ENCODE peak calls at places on chromosomes 7 and 10, in seven cellular contexts. K is mammary epithelial cell, P is HepG2, M is MM.1S, O is hepatocyte, W is H1, R is K562. Q is an unnamed sample.

GRCh38 chr10:6382081-6382480 is 179.3 kb downstream of the PFKFB3 start:
- DNase-seq in O (no peak), R (no peak), P (no peak), K (no peak), W (no peak), M (peak), Q (no peak)

GRCh38 chr7:99805641-99806040 is 21.7 kb upstream of the CYP3A4 start:
- DNase-seq in K (no peak), O (no peak), R (no peak), P (no peak), M (no peak), W (no peak), Q (no peak)

GRCh38 chr7:114885836-114886235 is 36.1 kb upstream of the MDFIC start:
- DNase-seq in K (peak), W (no peak), P (no peak), O (no peak), R (no peak), M (no peak), Q (no peak)

GRCh38 chr7:31134246-31135188 is 82.4 kb downstream of the ADCYAP1R1 start:
- DNase-seq in P (peak), M (peak), W (peak), K (peak), O (peak), R (peak), Q (peak)

GRCh38 chr7:74217455-74218342 is 7.9 kb downstream of the LAT2 start:
- DNase-seq in K (no peak), W (no peak), P (no peak), M (no peak), R (no peak), O (no peak), Q (no peak)

GRCh38 chr10:96324447-96324846 is 20.2 kb downstream of the DNTT start:
- DNase-seq in P (no peak), O (no peak), W (no peak), M (no peak), R (no peak), K (no peak), Q (no peak)

GRCh38 chr7:142188846-142189245 is 69.0 kb downstream of the PRSS58 start:
- DNase-seq in M (peak), R (no peak), K (peak), O (no peak), W (no peak), P (peak), Q (no peak)

GRCh38 chr7:66099232-66099550 is 15.5 kb upstream of the CRCP start:
- DNase-seq in P (no peak), M (no peak), O (no peak), R (no peak), K (no peak), W (no peak), Q (no peak)

GRCh38 chr7:101164071-101164840 is 1.1 kb downstream of the VGF start:
- DNase-seq in O (peak), P (no peak), M (no peak), W (no peak), K (peak), R (peak), Q (peak)

GRCh38 chr7:51133992-51134391 is 182.6 kb downstream of the COBL start:
- DNase-seq in P (no peak), O (no peak), M (no peak), W (no peak), R (no peak), K (no peak), Q (no peak)

GRCh38 chr10:60417024-60417423 is 27.3 kb upstream of the ANK3 start:
- DNase-seq in W (no peak), M (no peak), R (no peak), O (peak), K (no peak), P (no peak), Q (no peak)

GRCh38 chr10:95756061-95756751 is at the start of gene ENTPD1:
- DNase-seq in P (no peak), K (no peak), O (no peak), W (no peak), M (no peak), R (no peak), Q (no peak)

GRCh38 chr7:51138121-51139085 is 178.2 kb downstream of the COBL start:
- DNase-seq in R (no peak), O (no peak), K (no peak), W (no peak), P (no peak), M (no peak), Q (no peak)

GRCh38 chr7:30633223-30633622 is 38.5 kb downstream of the GARS1 start:
- DNase-seq in K (no peak), W (no peak), O (no peak), M (no peak), P (no peak), R (no peak), Q (no peak)

GRCh38 chr10:77943086-77943901 is 16.7 kb upstream of the DLG5 start:
- DNase-seq in M (no peak), O (peak), W (no peak), K (peak), R (no peak), P (peak), Q (peak)

GRCh38 chr7:157464111-157464970 is 127.5 kb downstream of the DNAJB6 start:
- DNase-seq in M (no peak), R (no peak), K (no peak), O (no peak), P (no peak), W (no peak), Q (no peak)

GRCh38 chr10:118840776-118841468 is 86.2 kb upstream of the CACUL1 start:
- DNase-seq in P (no peak), K (no peak), M (no peak), R (no peak), O (no peak), W (no peak), Q (no peak)

GRCh38 chr10:93346712-93347111 is 135.4 kb downstream of the MYOF start:
- DNase-seq in W (peak), M (no peak), P (no peak), K (no peak), O (no peak), R (no peak), Q (no peak)

GRCh38 chr7:155681663-155682062 is 37.2 kb downstream of the RBM33 start:
- DNase-seq in P (no peak), R (no peak), K (no peak), O (no peak), M (no peak), W (no peak), Q (no peak)

GRCh38 chr10:17348111-17349008 is 106.0 kb downstream of the ST8SIA6 start:
- DNase-seq in P (no peak), M (no peak), W (no peak), K (peak), R (peak), O (peak), Q (peak)

GRCh38 chr10:5924889-5925288 is 34.8 kb downstream of the FBH1 start:
- DNase-seq in K (no peak), O (no peak), M (no peak), R (no peak), W (no peak), P (no peak), Q (no peak)

GRCh38 chr7:6718124-6718523 is 11.4 kb upstream of the ZNF12 start:
- DNase-seq in R (no peak), W (no peak), P (no peak), K (no peak), O (no peak), M (no peak), Q (no peak)

GRCh38 chr7:33248663-33249062 is 119.3 kb downstream of the BBS9 start:
- DNase-seq in P (peak), R (no peak), W (no peak), M (no peak), O (no peak), K (no peak), Q (no peak)

GRCh38 chr7:31710171-31710570 is 23.2 kb downstream of the PPP1R17 start:
- DNase-seq in K (no peak), P (no peak), M (no peak), O (no peak), W (peak), R (no peak), Q (peak)

GRCh38 chr7:117323877-117324699 is 1.2 kb upstream of the WNT2 start:
- DNase-seq in R (no peak), O (peak), W (no peak), M (no peak), K (peak), P (no peak), Q (peak)

GRCh38 chr7:134520130-134520529 is 7.2 kb upstream of the AKR1B10 start:
- DNase-seq in O (no peak), P (no peak), K (no peak), R (no peak), M (no peak), W (no peak), Q (no peak)

GRCh38 chr7:133530682-133531081 is 277.8 kb downstream of the EXOC4 start:
- DNase-seq in P (no peak), W (no peak), K (no peak), R (no peak), O (peak), M (no peak), Q (no peak)

GRCh38 chr10:112187527-112187926 is 4.0 kb upstream of the GPAM start:
- DNase-seq in O (no peak), K (no peak), P (no peak), M (no peak), R (no peak), W (no peak), Q (no peak)

GRCh38 chr7:129569811-129570215 is 41.7 kb upstream of the NRF1 start:
- DNase-seq in P (peak), K (peak), W (no peak), R (no peak), O (peak), M (no peak), Q (peak)

GRCh38 chr7:106170216-106170615 is 58.1 kb upstream of the SYPL1 start:
- DNase-seq in K (no peak), O (no peak), W (no peak), M (no peak), R (no peak), P (no peak), Q (no peak)

GRCh38 chr7:133602291-133602690 is 349.4 kb downstream of the EXOC4 start:
- DNase-seq in R (no peak), K (peak), P (no peak), W (no peak), O (no peak), M (peak), Q (no peak)

GRCh38 chr7:47258798-47259197 is 323.1 kb downstream of the TNS3 start:
- DNase-seq in K (peak), W (no peak), O (no peak), P (no peak), R (no peak), M (no peak), Q (no peak)

GRCh38 chr7:87833130-87833529 is 43.0 kb downstream of the SLC25A40 start:
- DNase-seq in K (no peak), M (no peak), W (no peak), P (no peak), O (no peak), R (no peak), Q (no peak)

GRCh38 chr7:149681274-149681673 is 92.1 kb downstream of the ZNF467 start:
- DNase-seq in M (no peak), R (no peak), K (no peak), O (no peak), W (no peak), P (no peak), Q (no peak)

GRCh38 chr10:12387561-12388210 is 38.3 kb downstream of the CAMK1D start:
- DNase-seq in O (no peak), K (no peak), R (no peak), P (no peak), W (no peak), M (no peak), Q (no peak)

GRCh38 chr7:112573302-112574039 is 92.7 kb downstream of the LSMEM1 start:
- DNase-seq in W (no peak), K (no peak), O (no peak), P (no peak), M (no peak), R (peak), Q (no peak)

GRCh38 chr10:112754001-112754411 is 196.0 kb upstream of the TCF7L2 start:
- DNase-seq in K (peak), M (no peak), R (no peak), O (no peak), P (no peak), W (no peak), Q (no peak)

GRCh38 chr7:74656421-74656910 is 1.1 kb upstream of the GTF2I start:
- DNase-seq in O (peak), K (peak), W (no peak), P (peak), R (peak), M (peak), Q (peak)

GRCh38 chr10:86399879-86400704 is 33.5 kb upstream of the GRID1 start:
- DNase-seq in M (peak), O (peak), P (peak), W (peak), R (peak), K (peak), Q (peak)
- TF ChIP-seq CTCF in M (peak), O (peak), P (peak), W (peak), R (peak), K (peak), Q (peak)

DNA sequence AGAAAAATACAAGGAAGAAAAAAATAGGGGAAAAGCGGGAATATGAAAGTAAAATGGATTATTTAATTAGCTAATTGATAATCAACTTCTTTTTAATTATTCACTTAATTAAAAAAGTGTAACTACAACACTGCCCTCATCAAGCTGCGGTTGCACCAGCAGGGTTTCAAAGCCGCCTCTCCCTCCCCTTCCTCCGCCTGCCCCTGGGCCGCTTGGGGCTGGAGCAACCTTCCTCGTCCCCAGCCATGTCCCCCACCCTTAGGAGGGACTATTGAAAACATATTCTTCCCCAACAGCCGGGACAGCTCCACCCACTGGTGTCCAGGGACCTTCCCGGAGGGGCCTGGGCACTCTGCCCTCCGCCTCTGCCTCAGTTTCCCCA is 15.4 kb downstream of the UNCX start:
- DNase-seq in K (no peak), O (no peak), P (no peak), R (no peak), W (no peak), M (no peak), Q (no peak)
- TF ChIP-seq EZH2 in K (no peak), O (peak), P (no peak), R (no peak), W (no peak), M (no peak), Q (no peak)

GRCh38 chr7:134029-134428 is 58.3 kb upstream of the FAM20C start:
- DNase-seq in M (no peak), W (no peak), O (no peak), P (no peak), K (no peak), R (no peak), Q (no peak)

GRCh38 chr7:132899-133298 is 59.5 kb upstream of the FAM20C start:
- DNase-seq in R (no peak), K (no peak), O (no peak), P (no peak), M (no peak), W (no peak), Q (no peak)

GRCh38 chr7:132095-132482 is 60.3 kb upstream of the FAM20C start:
- DNase-seq in P (no peak), K (no peak), R (no peak), M (no peak), O (peak), W (no peak), Q (no peak)

GRCh38 chr7:134541-134940 is 57.8 kb upstream of the FAM20C start:
- DNase-seq in P (no peak), M (no peak), R (no peak), O (no peak), W (no peak), K (no peak), Q (no peak)

DNA sequence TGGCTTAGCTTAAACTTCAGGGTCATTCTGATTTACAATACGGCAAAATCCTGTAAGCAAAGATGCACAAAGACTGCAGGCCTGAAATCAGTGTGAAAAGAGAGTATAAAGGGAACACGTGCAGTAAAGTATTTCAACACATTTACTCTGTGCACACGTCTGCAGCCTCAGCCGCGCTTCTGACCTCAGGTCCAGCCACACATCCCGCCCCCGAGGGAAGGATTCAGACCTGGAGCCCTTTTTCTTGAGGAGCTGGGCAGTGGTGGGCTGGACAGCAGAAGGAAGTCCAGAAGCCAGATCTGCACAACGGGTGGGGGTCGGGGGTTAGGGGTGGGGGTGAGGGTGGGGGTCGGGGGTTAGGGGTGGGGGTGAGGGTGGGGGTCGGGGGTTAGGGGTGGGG is 58.9 kb upstream of the FAM20C start:
- DNase-seq in M (no peak), R (no peak), O (peak), P (no peak), K (no peak), W (no peak), Q (no peak)
- TF ChIP-seq CTCF in M (no peak), R (no peak), O (no peak), P (no peak), K (no peak), W (no peak), Q (no peak)

GRCh38 chr10:43684198-43684559 is 35.5 kb upstream of the ZNF32 start:
- DNase-seq in R (no peak), P (no peak), M (no peak), O (no peak), K (no peak), W (no peak), Q (no peak)

GRCh38 chr10:43686414-43686813 is 37.7 kb upstream of the ZNF32 start:
- DNase-seq in K (no peak), P (no peak), M (no peak), W (no peak), R (peak), O (no peak), Q (no peak)

GRCh38 chr10:43683451-43684197 is 34.9 kb upstream of the ZNF32 start:
- DNase-seq in O (no peak), P (peak), K (no peak), M (peak), R (peak), W (no peak), Q (no peak)

GRCh38 chr10:43687373-43687772 is 38.7 kb upstream of the ZNF32 start:
- DNase-seq in W (no peak), M (no peak), P (no peak), K (no peak), O (no peak), R (no peak), Q (no peak)

DNA sequence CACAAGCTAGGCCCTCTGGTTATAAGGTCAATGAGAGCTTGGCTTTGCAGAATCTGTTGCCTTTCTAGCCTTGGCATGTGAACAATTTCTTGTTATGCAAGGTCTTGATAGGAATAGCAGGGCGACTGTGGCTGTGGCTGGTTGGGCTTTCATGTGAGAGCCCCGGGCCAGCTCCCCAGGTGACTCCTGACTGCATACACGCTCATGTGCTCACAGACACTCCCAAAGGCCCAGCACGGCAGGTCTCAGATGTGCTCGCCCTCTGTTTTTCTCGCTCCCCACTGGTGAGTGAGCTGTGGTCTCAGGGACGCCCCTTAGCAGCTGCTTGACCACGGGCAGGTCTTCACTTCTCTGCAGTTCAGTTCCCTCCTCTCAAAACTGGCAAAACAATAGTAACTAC is 37.1 kb upstream of the ZNF32 start:
- DNase-seq in R (no peak), W (no peak), M (no peak), O (no peak), P (no peak), K (no peak), Q (no peak)
- TF ChIP-seq EZH2 in R (no peak), W (no peak), M (no peak), O (no peak), P (no peak), K (no peak), Q (no peak)

DNA sequence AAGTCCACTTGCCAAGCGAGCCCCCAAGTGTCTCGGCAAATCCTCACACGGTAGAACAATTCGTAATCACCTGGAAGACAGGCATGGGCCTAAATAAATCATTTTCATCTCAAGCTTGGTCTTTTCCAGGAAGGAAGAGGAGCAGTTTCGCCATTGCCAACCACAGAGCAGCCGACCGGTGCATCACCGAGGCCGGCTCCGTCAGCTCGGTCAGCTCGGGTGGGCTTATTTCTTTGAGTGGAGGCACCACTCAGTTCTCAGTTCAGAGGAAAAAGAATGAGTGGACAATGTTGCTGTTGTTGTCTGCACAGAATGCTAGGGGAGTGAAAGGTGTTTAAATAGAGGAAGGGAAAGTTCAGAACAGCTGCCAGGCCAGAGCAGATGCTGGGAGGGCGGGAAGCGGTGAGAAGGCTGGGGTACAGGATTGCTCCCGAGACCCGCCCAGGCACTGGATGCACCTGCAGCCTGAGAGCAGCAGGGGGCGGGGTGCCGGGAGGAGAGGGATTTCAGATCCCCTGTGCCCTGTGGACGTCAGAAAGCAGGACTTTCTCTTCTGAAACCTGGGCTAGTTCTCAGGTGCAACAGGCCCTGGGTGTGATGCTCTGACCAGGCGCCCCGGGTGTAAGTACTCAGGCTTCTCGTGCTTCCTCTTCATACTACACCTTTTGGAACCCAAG is 17.7 kb upstream of the IGFBP3 start:
- DNase-seq in K (no peak), R (peak), W (no peak), M (peak), P (peak), O (no peak), Q (no peak)
- TF ChIP-seq CTCF in K (no peak), R (peak), W (peak), M (peak), P (peak), O (no peak), Q (peak)

DNA sequence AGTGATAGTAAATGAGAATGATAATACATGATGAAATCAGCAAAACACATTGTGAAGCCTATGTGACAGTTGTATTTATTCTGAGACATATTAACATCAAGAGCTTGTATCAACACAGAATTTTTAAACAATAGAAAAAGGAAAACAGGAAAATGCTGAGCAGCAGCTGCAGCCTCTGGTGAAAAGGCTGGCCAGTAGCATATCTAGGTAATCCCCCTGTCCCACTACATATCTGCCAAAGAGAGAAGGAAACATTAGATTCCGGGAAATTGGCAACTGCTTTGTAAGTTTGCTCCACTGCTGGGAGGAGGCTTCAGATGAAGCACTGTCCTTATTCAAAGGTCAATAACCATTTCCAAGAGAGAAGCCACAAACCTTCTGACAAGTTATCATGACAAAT is 89.4 kb downstream of the RALA start:
- DNase-seq in P (no peak), O (no peak), R (no peak), W (no peak), M (no peak), K (no peak), Q (no peak)
- TF ChIP-seq EZH2 in P (no peak), O (no peak), R (no peak), W (no peak), M (no peak), K (no peak), Q (no peak)

GRCh38 chr10:26612151-26612915 is 85.2 kb upstream of the PDSS1 start:
- DNase-seq in P (no peak), M (no peak), K (peak), O (no peak), R (no peak), W (no peak), Q (no peak)
- TF ChIP-seq CTCF in P (no peak), M (no peak), K (no peak), O (no peak), R (no peak), W (no peak), Q (no peak)